ENCODE peak calls at places on chromosomes 1 and 21, in nine cellular contexts. Q, K, J, M, N, D, A, G and S are unnamed samples. For H3K27me3 and H3K4me1, the result is how much of the 10 kb centered on the place peaks cover.

GRCh38 chr21:29007801-29008200 is 11.3 kb downstream of the RWDD2B start:
- DNase-seq in D (no peak), M (no peak), N (no peak), K (no peak), G (no peak), J (no peak), Q (no peak), A (no peak), S (no peak)

GRCh38 chr1:232925421-232926202 is 24.8 kb upstream of the NTPCR start:
- DNase-seq in G (no peak), J (no peak), A (no peak), K (no peak), D (no peak), N (no peak), Q (no peak), M (no peak), S (no peak)

GRCh38 chr1:212456166-212456528 is 23.4 kb downstream of the NENF start:
- DNase-seq in Q (no peak), M (no peak), D (no peak), K (no peak), J (no peak), N (no peak), G (no peak), A (no peak), S (no peak)

GRCh38 chr1:74502432-74502831 is 10.0 kb downstream of the LRRC53 start:
- DNase-seq in K (no peak), M (no peak), J (no peak), A (peak), G (no peak), D (no peak), Q (no peak), N (peak), S (peak)

GRCh38 chr1:226678701-226679100 is 60.4 kb downstream of the ITPKB start:
- DNase-seq in J (no peak), Q (no peak), N (no peak), K (no peak), G (no peak), D (peak), A (no peak), M (no peak), S (no peak)

GRCh38 chr1:119007343-119007671 is 19.2 kb upstream of the TBX15 start:
- DNase-seq in J (no peak), M (no peak), K (no peak), A (no peak), G (no peak), D (no peak), Q (no peak), N (no peak), S (no peak)

GRCh38 chr1:38803647-38804046 is 55.9 kb downstream of the RRAGC start:
- DNase-seq in M (no peak), D (no peak), K (no peak), J (no peak), A (no peak), G (no peak), N (no peak), Q (no peak), S (peak)

GRCh38 chr1:56287736-56288135 is 291.6 kb downstream of the PLPP3 start:
- DNase-seq in G (no peak), N (no peak), Q (no peak), D (no peak), K (no peak), J (no peak), M (no peak), A (no peak), S (no peak)

GRCh38 chr21:31609081-31609480 is 50.4 kb upstream of the SOD1 start:
- DNase-seq in M (no peak), K (no peak), J (no peak), G (no peak), Q (peak), A (no peak), N (no peak), D (no peak), S (peak)

GRCh38 chr1:175433586-175434267 is 241.2 kb upstream of the KIAA0040 start:
- DNase-seq in G (no peak), A (no peak), Q (no peak), K (no peak), D (no peak), J (no peak), N (no peak), M (no peak), S (no peak)

GRCh38 chr1:41135196-41135947 is 106.7 kb downstream of the SCMH1 start:
- DNase-seq in Q (no peak), N (no peak), G (no peak), A (no peak), K (no peak), D (no peak), M (no peak), J (no peak), S (no peak)

GRCh38 chr21:16176570-16176969 is 446.8 kb downstream of the USP25 start:
- DNase-seq in D (no peak), M (no peak), Q (no peak), J (no peak), A (no peak), N (no peak), G (no peak), K (no peak), S (peak)

GRCh38 chr1:54803761-54804470 is 2.8 kb upstream of the TTC22 start:
- DNase-seq in A (no peak), N (no peak), M (peak), Q (no peak), D (no peak), G (no peak), J (peak), K (peak), S (peak)

GRCh38 chr21:41768371-41769042 is 1.7 kb upstream of the RIPK4 start:
- DNase-seq in A (peak), K (peak), Q (no peak), G (no peak), J (peak), N (peak), M (peak), D (no peak), S (peak)

GRCh38 chr1:16076003-16076870 is 2.8 kb upstream of the FAM131C start:
- DNase-seq in A (no peak), G (no peak), Q (no peak), M (no peak), K (no peak), J (no peak), N (peak), D (no peak), S (peak)

GRCh38 chr21:23694396-23694795 is 1912.9 kb downstream of the MRPL39 start:
- DNase-seq in D (no peak), Q (no peak), N (no peak), A (no peak), M (no peak), G (no peak), K (no peak), J (no peak), S (no peak)

GRCh38 chr1:53559854-53560571 is 100.8 kb downstream of the DMRTB1 start:
- DNase-seq in J (peak), M (no peak), Q (no peak), A (no peak), D (no peak), G (no peak), N (no peak), K (peak), S (no peak)

GRCh38 chr1:43437031-43437973 is 16.4 kb downstream of the HYI start:
- DNase-seq in G (no peak), J (peak), D (no peak), N (no peak), A (no peak), K (peak), M (no peak), Q (no peak), S (no peak)

GRCh38 chr21:45923146-45923545 is 58.4 kb upstream of the COL6A1 start:
- DNase-seq in N (no peak), A (peak), D (peak), K (peak), J (no peak), Q (peak), M (peak), G (no peak), S (peak)

GRCh38 chr21:32198369-32198768 is 80.5 kb downstream of the MIS18A start:
- DNase-seq in N (no peak), Q (no peak), A (no peak), J (no peak), K (no peak), D (no peak), G (no peak), M (no peak), S (no peak)

GRCh38 chr1:112304151-112304550 is 91.9 kb upstream of the CTTNBP2NL start:
- DNase-seq in G (no peak), Q (no peak), M (no peak), K (no peak), D (no peak), N (no peak), J (no peak), A (no peak), S (no peak)

GRCh38 chr1:233355841-233356704 is 28.5 kb downstream of the MAP3K21 start:
- DNase-seq in G (no peak), D (no peak), N (no peak), A (no peak), M (no peak), J (no peak), Q (no peak), K (no peak), S (no peak)

GRCh38 chr1:199123615-199124014 is 484.8 kb downstream of the PTPRC start:
- DNase-seq in M (no peak), J (no peak), D (no peak), K (no peak), N (no peak), A (peak), Q (no peak), G (no peak), S (peak)

GRCh38 chr1:226882187-226882586 is 11.8 kb downstream of the PSEN2 start:
- DNase-seq in G (no peak), M (no peak), N (no peak), D (peak), J (no peak), K (no peak), Q (no peak), A (no peak), S (no peak)

DNA sequence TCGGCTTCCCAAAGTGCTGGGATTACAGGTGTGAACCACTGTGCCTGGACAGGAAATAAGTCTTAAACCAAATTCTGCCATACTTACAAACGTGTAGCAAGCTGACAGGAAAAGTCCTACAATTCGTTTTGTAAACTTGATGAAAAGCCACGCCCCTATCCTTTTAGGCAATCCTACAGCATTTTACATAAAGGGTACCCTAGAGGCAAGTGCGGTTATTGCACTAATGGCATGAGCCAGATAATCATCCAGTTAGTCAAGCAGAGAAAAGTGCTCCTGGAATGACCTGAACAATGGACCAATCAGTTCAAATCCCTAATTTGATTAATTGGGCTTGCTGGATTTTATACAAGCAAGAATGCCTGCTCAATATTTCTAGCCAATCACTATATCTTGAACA is 338.2 kb downstream of the KIF26B start:
- DNase-seq in D (no peak), J (no peak), Q (no peak), G (no peak), K (no peak), M (no peak), N (no peak), A (no peak), S (no peak)
- H3K27me3 ChIP-seq in D (under half), J (under half), Q (under half), G (under half), K (under half), M (under half), N (under half), A (under half), S (under half)

GRCh38 chr1:28750330-28750729 is 13.6 kb downstream of the YTHDF2 start:
- DNase-seq in J (no peak), D (no peak), Q (no peak), M (no peak), A (no peak), N (no peak), K (no peak), G (no peak), S (no peak)
- H3K4me1 ChIP-seq in J (half or more), D (half or more), Q (under half), M (under half), A (under half), N (under half), K (under half), G (under half), S (under half)

GRCh38 chr1:51515312-51515960 is 3.6 kb downstream of the EPS15 start:
- DNase-seq in Q (no peak), N (no peak), J (no peak), G (no peak), K (no peak), A (no peak), M (no peak), D (no peak), S (no peak)

GRCh38 chr1:51517361-51518032 is 1.6 kb downstream of the EPS15 start:
- DNase-seq in Q (no peak), N (no peak), J (no peak), K (no peak), A (no peak), D (no peak), M (peak), G (no peak), S (peak)

GRCh38 chr1:51516639-51517158 is 2.4 kb downstream of the EPS15 start:
- DNase-seq in A (no peak), M (no peak), K (no peak), N (no peak), G (no peak), D (no peak), J (no peak), Q (no peak), S (no peak)

GRCh38 chr1:51514733-51515132 is 4.3 kb downstream of the EPS15 start:
- DNase-seq in N (no peak), G (no peak), K (no peak), D (no peak), A (no peak), M (no peak), J (no peak), Q (no peak), S (no peak)

DNA sequence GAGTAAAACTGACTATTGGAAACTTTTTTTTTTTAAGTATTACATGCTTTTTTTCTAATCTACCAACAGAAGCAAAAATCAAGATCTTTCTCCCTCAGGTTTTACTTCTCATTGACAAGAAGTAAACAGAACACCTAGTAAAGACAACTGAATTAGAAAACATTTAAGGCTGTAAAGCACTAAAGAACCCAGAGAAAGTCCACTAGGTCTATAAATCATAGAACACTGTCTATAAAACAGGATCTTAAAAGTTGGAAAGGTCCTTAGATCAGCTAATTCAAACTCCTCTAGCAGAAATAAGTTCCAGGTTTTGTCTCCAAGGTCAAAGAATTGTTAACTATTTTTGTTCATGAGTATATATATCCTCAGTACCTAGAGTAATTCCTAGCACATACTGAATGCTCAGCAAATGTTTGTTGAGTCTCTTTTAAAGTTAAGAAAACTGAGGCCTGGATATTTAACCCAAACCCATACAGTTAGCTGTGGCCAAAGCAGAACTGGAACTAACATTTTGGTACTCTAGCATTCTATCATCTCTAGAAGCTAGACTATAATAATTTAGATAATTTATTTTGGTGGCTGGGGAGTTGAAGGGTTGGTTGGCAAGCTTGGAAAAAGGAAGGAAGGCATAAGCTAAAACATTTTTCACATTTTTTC is 3.0 kb downstream of the EPS15 start:
- DNase-seq in Q (no peak), G (no peak), A (no peak), J (no peak), M (no peak), D (no peak), N (no peak), K (no peak), S (no peak)
- H3K4me3 ChIP-seq in Q (no peak), G (peak), A (no peak), J (peak), M (no peak), D (no peak), N (peak), K (no peak), S (peak)

GRCh38 chr1:110159160-110159559 is 8.9 kb downstream of the SLC6A17 start:
- DNase-seq in A (no peak), Q (no peak), G (no peak), K (no peak), M (no peak), D (no peak), N (no peak), J (no peak), S (no peak)

GRCh38 chr1:110158261-110158660 is 8.0 kb downstream of the SLC6A17 start:
- DNase-seq in A (no peak), D (no peak), Q (no peak), J (peak), K (no peak), G (no peak), M (no peak), N (no peak), S (no peak)

GRCh38 chr1:110152133-110152785 is 2.0 kb downstream of the SLC6A17 start:
- DNase-seq in J (no peak), A (no peak), Q (no peak), M (no peak), D (no peak), G (no peak), N (peak), K (no peak), S (no peak)

GRCh38 chr1:110153407-110153950 is 3.2 kb downstream of the SLC6A17 start:
- DNase-seq in G (no peak), Q (no peak), J (no peak), N (no peak), A (no peak), K (no peak), D (no peak), M (no peak), S (no peak)

GRCh38 chr1:110155878-110156522 is 5.7 kb downstream of the SLC6A17 start:
- DNase-seq in D (peak), N (no peak), M (peak), K (peak), Q (peak), J (no peak), A (peak), G (no peak), S (peak)
- H3K27me3 ChIP-seq in D (under half), N (under half), M (under half), K (under half), Q (under half), J (half or more), A (under half), G (under half), S (under half)

GRCh38 chr1:50915621-50916020 is 44.4 kb downstream of the FAF1 start:
- DNase-seq in Q (no peak), K (no peak), A (no peak), D (no peak), J (no peak), N (no peak), G (no peak), M (no peak), S (no peak)
- H3K4me1 ChIP-seq in Q (under half), K (under half), A (under half), D (under half), J (under half), N (under half), G (under half), M (under half), S (under half)

DNA sequence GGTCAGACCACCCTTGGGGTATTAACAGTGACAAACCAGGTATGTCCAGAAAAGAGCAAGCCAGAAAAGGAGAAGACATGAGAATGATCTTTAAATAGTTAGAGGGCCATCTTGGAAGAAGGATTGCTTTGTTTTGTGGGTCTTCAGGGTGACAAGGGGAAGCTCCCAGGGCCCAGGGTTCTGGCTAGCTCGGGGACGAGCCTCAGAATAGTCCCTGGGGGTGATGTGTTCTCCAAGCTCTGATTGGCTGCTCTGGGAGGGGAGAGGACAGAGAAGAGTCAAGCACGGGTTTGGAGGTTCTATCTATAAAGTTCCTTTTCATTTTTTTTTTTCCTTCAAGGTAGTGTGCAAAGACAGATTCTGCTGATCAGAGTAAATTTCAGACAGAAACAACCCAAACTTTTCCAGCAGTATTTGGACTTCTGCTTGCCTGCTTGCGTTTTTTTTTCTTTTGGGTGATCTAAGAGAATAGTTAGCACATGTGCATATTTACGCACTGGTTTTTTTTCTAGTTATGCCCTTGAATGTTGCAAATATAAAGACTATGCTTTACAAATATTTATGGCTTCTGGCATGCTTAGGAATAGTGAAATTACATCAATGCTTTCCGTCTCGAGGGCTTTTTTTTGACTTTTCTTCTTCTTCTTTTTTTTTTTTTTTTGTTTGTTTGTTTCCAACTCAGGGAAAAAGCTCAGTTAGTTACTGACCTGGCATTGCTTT is 59.7 kb downstream of the ROR1 start:
- DNase-seq in A (no peak), N (no peak), Q (no peak), K (no peak), G (no peak), M (no peak), J (no peak), D (no peak), S (peak)
- H3K4me3 ChIP-seq in A (no peak), N (no peak), Q (no peak), K (no peak), G (no peak), M (no peak), J (no peak), D (no peak), S (no peak)

DNA sequence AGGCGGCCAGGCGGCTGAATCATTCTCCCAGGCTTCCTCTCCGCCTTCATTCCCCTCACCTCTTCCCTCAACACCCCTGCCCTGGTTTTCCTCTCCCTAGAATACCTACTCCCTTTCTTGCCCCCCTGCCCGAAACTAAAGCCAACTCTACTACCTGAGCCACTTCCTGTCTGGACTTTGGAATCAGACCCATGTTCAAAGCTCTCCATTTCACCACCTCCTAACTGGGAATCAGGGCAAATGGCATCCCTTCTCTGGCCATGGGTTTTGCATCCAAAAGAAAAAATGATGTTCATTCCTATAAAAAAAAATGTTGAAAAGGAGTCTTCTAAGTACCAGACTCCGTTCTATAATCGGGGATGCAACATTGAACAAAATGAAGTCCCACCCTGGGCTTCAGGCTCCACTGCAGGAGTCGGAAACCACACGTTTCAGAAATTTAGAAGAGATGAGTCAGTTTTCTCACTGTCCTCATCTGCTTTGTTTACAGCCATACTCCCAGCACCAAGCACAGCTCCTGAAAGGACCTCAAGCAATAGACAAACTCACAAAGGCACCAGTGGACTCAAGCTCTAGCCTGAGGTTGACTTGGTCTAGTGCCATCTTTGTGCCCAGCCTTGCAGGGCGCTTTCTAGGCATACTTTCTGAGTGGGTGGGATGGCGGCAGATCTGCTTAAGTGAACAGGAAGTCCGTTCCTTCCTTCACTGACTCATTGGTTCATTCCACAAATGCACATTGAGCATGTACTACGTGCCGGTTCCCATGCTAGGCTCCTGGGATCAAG is 176.2 kb downstream of the IGSF21 start:
- DNase-seq in A (no peak), Q (no peak), G (peak), M (no peak), K (no peak), J (no peak), D (no peak), N (no peak), S (no peak)
- H3K27me3 ChIP-seq in A (under half), Q (under half), G (under half), M (under half), K (under half), J (half or more), D (under half), N (half or more), S (under half)

GRCh38 chr1:117682372-117682771 is 76.5 kb downstream of the TENT5C start:
- DNase-seq in K (no peak), D (no peak), A (no peak), Q (no peak), N (no peak), M (no peak), J (no peak), G (no peak), S (no peak)
- H3K4me1 ChIP-seq in K (under half), D (under half), A (under half), Q (under half), N (under half), M (under half), J (under half), G (under half), S (under half)

GRCh38 chr1:151840421-151840820 is 801 bp upstream of the C2CD4D start:
- DNase-seq in A (no peak), K (no peak), Q (no peak), D (no peak), J (no peak), G (no peak), N (peak), M (no peak), S (no peak)
- H3K4me3 ChIP-seq in A (no peak), K (no peak), Q (peak), D (no peak), J (peak), G (peak), N (peak), M (peak), S (no peak)